ENCODE peak calls at places on chromosome X, in ten cellular contexts. P is psoas muscle, X is NCI-H524, R is IMR-90, M is NCI-H510A, S is H54, Y is LoVo, O is PC-9, D is testis, V is left lung. E is an unnamed sample.

GRCh38 chrX:45428816-45429215 is 228.1 kb upstream of the DIPK2B start:
- DNase-seq in P (no peak), X (no peak), O (no peak), V (no peak), Y (no peak), D (no peak), S (no peak), R (no peak), M (no peak), E (no peak)

GRCh38 chrX:119878740-119879139 is 7.1 kb downstream of the NDUFA1 start:
- DNase-seq in D (no peak), M (no peak), Y (no peak), R (no peak), P (no peak), V (no peak), S (no peak), X (peak; percentile 40), O (no peak), E (no peak)

GRCh38 chrX:136892412-136892811 is 11.9 kb upstream of the RBMX start:
- DNase-seq in P (no peak), O (no peak), M (no peak), D (no peak), V (no peak), S (no peak), X (no peak), R (no peak), Y (no peak), E (no peak)

GRCh38 chrX:39665830-39666518 is 431.8 kb downstream of the BCOR start:
- DNase-seq in O (no peak), P (no peak), X (no peak), D (no peak), R (peak; percentile 15), M (no peak), S (no peak), Y (no peak), V (no peak), E (no peak)

GRCh38 chrX:41442824-41443560 is 4.2 kb upstream of the NYX start:
- DNase-seq in O (no peak), D (no peak), V (no peak), X (no peak), Y (no peak), R (no peak), M (no peak), P (no peak), S (no peak), E (no peak)

GRCh38 chrX:150489359-150490015 is 78.9 kb upstream of the MTM1 start:
- DNase-seq in D (no peak), R (no peak), S (no peak), P (no peak), X (no peak), O (no peak), Y (no peak), V (no peak), M (no peak), E (no peak)

GRCh38 chrX:9349572-9350259 is 115.1 kb upstream of the TBL1X start:
- DNase-seq in X (no peak), D (no peak), S (no peak), P (no peak), O (peak; percentile 48), V (no peak), R (peak; percentile 75), Y (no peak), M (no peak), E (no peak)

GRCh38 chrX:40104649-40105015 is 6.9 kb upstream of the BCOR start:
- DNase-seq in X (no peak), M (no peak), S (no peak), V (peak; percentile 53), O (no peak), R (peak; percentile 67), P (peak; percentile 78), D (no peak), Y (no peak), E (no peak)

GRCh38 chrX:23246001-23246400 is 88.6 kb upstream of the PTCHD1 start:
- DNase-seq in P (no peak), S (no peak), V (no peak), R (no peak), X (no peak), O (peak; percentile 36), D (no peak), Y (no peak), M (no peak), E (no peak)

GRCh38 chrX:107711521-107712041 is 64.0 kb downstream of the TSC22D3 start:
- DNase-seq in V (no peak), Y (no peak), P (no peak), M (no peak), X (no peak), O (no peak), D (no peak), S (no peak), R (no peak), E (no peak)

E was measured in iPS DF 19.7.